ENCODE peak calls at places on chromosomes 7 and 10, in six cellular contexts. B is lower lobe of right lung, W is MCF 10A, F is GM06990, I is hepatocyte, L is AG04449. U is an unnamed sample.

GRCh38 chr7:148662646-148663045 is 36.1 kb upstream of the CUL1 start:
- DNase-seq in B (no peak), W (peak), F (no peak), I (no peak), L (no peak), U (no peak)

GRCh38 chr10:8454357-8454756 is 399.9 kb downstream of the GATA3 start:
- DNase-seq in B (no peak), W (no peak), F (no peak), I (no peak), L (no peak), U (no peak)

GRCh38 chr7:143148050-143148449 is 16.2 kb downstream of the PIP start:
- DNase-seq in B (no peak), W (no peak), F (no peak), I (no peak), L (no peak), U (no peak)

GRCh38 chr7:39667354-39667923 is 44.1 kb downstream of the RALA start:
- DNase-seq in B (no peak), W (no peak), F (no peak), I (no peak), L (no peak), U (no peak)

GRCh38 chr10:79223346-79224048 is 123.8 kb upstream of the PPIF start:
- DNase-seq in B (peak), W (no peak), F (no peak), I (peak), L (no peak), U (no peak)

GRCh38 chr7:37488163-37488759 is 39.6 kb upstream of the ELMO1 start:
- DNase-seq in B (no peak), W (peak), F (no peak), I (no peak), L (no peak), U (no peak)

GRCh38 chr10:30116254-30116573 is 56.8 kb upstream of the JCAD start:
- DNase-seq in B (no peak), W (no peak), F (no peak), I (no peak), L (no peak), U (no peak)

GRCh38 chr7:86600506-86601290 is 43.0 kb upstream of the GRM3 start:
- DNase-seq in B (no peak), W (peak), F (no peak), I (peak), L (no peak), U (no peak)

GRCh38 chr10:60762554-60762953 is 15.7 kb upstream of the CDK1 start:
- DNase-seq in B (no peak), W (no peak), F (no peak), I (no peak), L (no peak), U (no peak)

GRCh38 chr10:88228130-88228529 is 355.0 kb downstream of the RNLS start:
- DNase-seq in B (no peak), W (no peak), F (no peak), I (no peak), L (no peak), U (no peak)

GRCh38 chr7:96388166-96388565 is 66.3 kb upstream of the SLC25A13 start:
- DNase-seq in B (no peak), W (peak), F (no peak), I (no peak), L (no peak), U (no peak)

GRCh38 chr10:32981760-32982159 is 23.7 kb upstream of the ITGB1 start:
- DNase-seq in B (no peak), W (peak), F (no peak), I (peak), L (no peak), U (no peak)

GRCh38 chr7:94133460-94133859 is 129.3 kb upstream of the BET1 start:
- DNase-seq in B (no peak), W (peak), F (no peak), I (no peak), L (no peak), U (no peak)

GRCh38 chr10:128035557-128035973 is 90.7 kb downstream of the MKI67 start:
- DNase-seq in B (peak), W (peak), F (no peak), I (no peak), L (no peak), U (peak)

GRCh38 chr10:69663548-69663947 is 33.5 kb downstream of the FAM241B start:
- DNase-seq in B (peak), W (no peak), F (no peak), I (no peak), L (no peak), U (no peak)

GRCh38 chr7:44194069-44194468 is 4.8 kb upstream of the GCK start:
- DNase-seq in B (no peak), W (peak), F (no peak), I (no peak), L (no peak), U (no peak)

GRCh38 chr7:150451097-150451793 is 815 bp downstream of the GIMAP8 start:
- DNase-seq in B (peak), W (no peak), F (peak), I (no peak), L (no peak), U (peak)

GRCh38 chr7:70156052-70156451 is 557.8 kb downstream of the AUTS2 start:
- DNase-seq in B (no peak), W (no peak), F (no peak), I (no peak), L (no peak), U (no peak)

GRCh38 chr10:75195035-75195763 is 15.4 kb upstream of the VDAC2 start:
- DNase-seq in B (no peak), W (no peak), F (no peak), I (no peak), L (peak), U (no peak)

GRCh38 chr7:50450691-50451051 is 521 bp upstream of the FIGNL1 start:
- DNase-seq in B (peak), W (no peak), F (no peak), I (no peak), L (no peak), U (no peak)

GRCh38 chr10:70115948-70116682 is 16.5 kb downstream of the AIFM2 start:
- DNase-seq in B (no peak), W (peak), F (no peak), I (peak), L (no peak), U (peak)

GRCh38 chr7:816751-817671 is 15.3 kb upstream of the SUN1 start:
- DNase-seq in B (peak), W (peak), F (peak), I (peak), L (no peak), U (peak)

GRCh38 chr7:46165281-46165680 is 244.2 kb upstream of the IGFBP3 start:
- DNase-seq in B (no peak), W (no peak), F (no peak), I (no peak), L (no peak), U (no peak)

GRCh38 chr10:114520453-114520852 is 116.2 kb upstream of the AFAP1L2 start:
- DNase-seq in B (no peak), W (peak), F (no peak), I (peak), L (no peak), U (no peak)

DNA sequence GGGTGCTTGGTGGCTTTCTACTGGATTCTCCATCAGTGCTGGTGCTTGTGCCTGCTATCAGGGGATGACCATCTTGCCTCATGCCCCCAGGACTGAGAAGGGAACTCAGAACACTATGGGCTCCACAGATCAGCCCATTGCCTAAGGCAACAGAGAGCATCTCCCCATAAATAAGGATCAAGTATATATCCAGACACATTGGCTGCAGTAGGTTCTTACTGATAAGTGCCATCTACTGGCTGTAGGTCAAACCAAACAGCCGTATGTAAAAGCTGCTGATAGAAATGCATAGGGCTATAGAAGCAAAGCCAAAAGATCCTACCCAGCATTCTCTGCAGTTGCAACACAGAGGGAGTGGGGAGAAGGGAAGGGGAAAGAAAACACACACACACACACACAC is 153.7 kb downstream of the CDK14 start:
- DNase-seq in B (no peak), W (peak), F (no peak), I (peak), L (no peak), U (peak)
- TF ChIP-seq CTCF in B (no peak), W (no peak), F (peak), I (peak), L (no peak), U (peak)

DNA sequence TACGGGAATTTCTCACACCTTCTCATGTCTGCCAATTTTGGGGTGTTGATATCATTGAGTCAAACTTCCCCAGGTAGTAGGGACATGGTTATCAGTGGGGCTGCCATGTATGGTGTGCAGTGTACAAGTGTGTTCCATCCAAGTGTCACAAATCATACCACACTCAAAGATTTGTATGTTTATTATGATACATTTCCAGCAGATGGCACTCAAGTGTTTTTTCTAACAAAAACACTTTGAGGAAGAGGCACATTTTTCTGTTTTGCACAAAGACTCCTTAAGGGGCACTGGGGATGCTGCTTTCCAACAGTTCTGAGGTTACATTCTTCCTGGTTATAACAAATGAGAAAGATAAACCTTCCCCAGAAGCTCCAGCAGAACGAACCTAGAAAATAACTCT is 414.5 kb downstream of the REEP3 start:
- DNase-seq in B (no peak), W (peak), F (no peak), I (no peak), L (no peak), U (peak)
- TF ChIP-seq CTCF in B (no peak), W (peak), F (no peak), I (peak), L (no peak), U (peak)

GRCh38 chr7:12686894-12687212 is 580 bp upstream of the ARL4A start:
- DNase-seq in B (no peak), W (no peak), F (no peak), I (no peak), L (no peak), U (no peak)
- TF ChIP-seq CTCF in B (peak), W (no peak), F (no peak), I (no peak), L (no peak), U (no peak)

GRCh38 chr10:12348870-12349627 is at the start of gene CAMK1D:
- DNase-seq in B (peak), W (peak), F (peak), I (peak), L (no peak), U (peak)
- TF ChIP-seq CTCF in B (peak), W (peak), F (peak), I (peak), L (peak), U (peak)

GRCh38 chr7:26091933-26092332 is 60.1 kb upstream of the NFE2L3 start:
- DNase-seq in B (no peak), W (peak), F (no peak), I (no peak), L (no peak), U (no peak)
- TF ChIP-seq CTCF in B (no peak), W (no peak), F (no peak), I (no peak), L (no peak), U (no peak)

DNA sequence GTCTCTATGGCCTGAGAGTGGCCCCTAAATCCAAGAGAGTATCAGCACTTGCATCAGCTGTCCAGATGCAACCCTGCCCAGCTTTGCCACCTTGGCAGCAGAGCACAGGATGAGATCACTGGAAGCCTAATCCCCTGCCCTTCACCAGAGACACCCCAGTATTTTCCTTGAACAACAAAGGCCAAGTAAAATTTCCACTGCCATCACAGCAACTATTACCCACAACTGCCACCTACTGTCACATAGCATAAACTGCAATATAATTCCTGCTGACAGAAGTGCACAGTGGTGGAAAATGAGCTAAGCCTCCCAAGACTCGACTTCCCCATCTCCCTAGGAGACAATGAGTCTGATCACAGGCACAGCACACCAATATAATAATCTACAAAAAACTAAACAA is 462.8 kb upstream of the ZWINT start:
- DNase-seq in B (no peak), W (peak), F (peak), I (no peak), L (no peak), U (peak)
- TF ChIP-seq CTCF in B (no peak), W (peak), F (peak), I (peak), L (no peak), U (peak)

GRCh38 chr10:66604195-66604594 is 321.6 kb upstream of the LRRTM3 start:
- DNase-seq in B (no peak), W (no peak), F (no peak), I (no peak), L (no peak), U (no peak)
- TF ChIP-seq CTCF in B (no peak), W (no peak), F (no peak), I (no peak), L (no peak), U (no peak)

U was measured in GM13977.